ENCODE peak calls at places on chromosomes 2 and 18, in nine cellular contexts. M is sigmoid colon, K is ovary, I is natural killer cell, B is AG09309, L is choroid plexus epithelial cell, S is HFFc6, Z is astrocyte of the spinal cord, T is A549. A is an unnamed sample.

GRCh38 chr2:241489080-241489479 is 19.3 kb downstream of the STK25 start:
- DNase-seq in M (no peak), K (no peak), I (no peak), B (no peak), L (no peak), S (no peak), Z (no peak), T (no peak), A (no peak)

GRCh38 chr2:159982270-159982669 is 80.1 kb downstream of the PLA2R1 start:
- DNase-seq in M (peak), K (no peak), I (no peak), B (peak), L (peak), S (peak), Z (peak), T (peak), A (no peak)

GRCh38 chr2:79576431-79576830 is 63.6 kb downstream of the CTNNA2 start:
- DNase-seq in M (no peak), K (no peak), I (no peak), B (no peak), L (no peak), S (no peak), Z (no peak), T (no peak), A (no peak)

GRCh38 chr18:12838178-12838634 is 45.8 kb downstream of the PTPN2 start:
- DNase-seq in M (peak), K (peak), I (peak), B (peak), L (peak), S (peak), Z (peak), T (peak), A (no peak)

GRCh38 chr2:240595381-240596079 is 9.0 kb downstream of the CAPN10 start:
- DNase-seq in M (peak), K (peak), I (no peak), B (no peak), L (peak), S (no peak), Z (no peak), T (peak), A (no peak)

GRCh38 chr2:79487371-79487770 is 25.5 kb upstream of the CTNNA2 start:
- DNase-seq in M (no peak), K (no peak), I (no peak), B (no peak), L (no peak), S (no peak), Z (no peak), T (no peak), A (no peak)

GRCh38 chr2:224909885-224910517 is 132.3 kb downstream of the DOCK10 start:
- DNase-seq in M (peak), K (peak), I (no peak), B (peak), L (peak), S (peak), Z (peak), T (peak), A (no peak)

GRCh38 chr2:216023055-216023648 is 9.8 kb upstream of the MREG start:
- DNase-seq in M (no peak), K (no peak), I (no peak), B (no peak), L (peak), S (peak), Z (peak), T (peak), A (no peak)

GRCh38 chr2:213187833-213188532 is 36.6 kb upstream of the IKZF2 start:
- DNase-seq in M (no peak), K (no peak), I (no peak), B (no peak), L (peak), S (peak), Z (peak), T (peak), A (no peak)

DNA sequence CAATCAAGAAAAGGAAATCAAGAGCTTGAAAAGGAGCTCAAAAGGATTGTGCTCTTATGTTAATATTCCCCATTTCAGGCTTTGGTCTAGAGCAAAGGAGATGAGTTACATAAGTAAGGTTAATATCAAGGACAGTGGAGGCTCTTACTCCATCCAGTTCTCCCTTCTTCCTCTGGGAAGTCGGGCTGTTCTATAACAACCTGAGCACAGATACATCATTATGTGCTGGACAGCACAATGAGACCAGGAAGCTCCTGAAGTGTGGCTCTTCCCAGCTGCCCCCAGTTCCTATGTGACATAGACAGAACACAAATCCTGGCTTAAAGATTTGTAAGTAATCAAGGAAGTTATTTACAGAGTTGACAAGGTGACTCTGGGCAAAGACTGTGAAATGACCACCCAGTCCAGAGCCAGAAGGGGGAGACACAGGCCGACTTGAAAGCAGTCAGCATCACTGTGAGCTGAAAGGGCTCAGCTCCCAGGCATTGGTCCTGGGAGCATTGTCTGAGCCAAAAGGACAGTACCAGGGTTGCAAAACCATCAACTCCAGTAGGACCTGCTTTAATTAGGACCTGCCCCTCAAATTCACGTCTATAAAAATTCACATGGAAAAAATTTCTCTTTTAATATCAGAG is 917.6 kb upstream of the ACVR2A start:
- DNase-seq in M (peak), K (peak), I (no peak), B (no peak), L (peak), S (no peak), Z (peak), T (peak), A (no peak)
- TF ChIP-seq CTCF in M (peak), K (peak), I (no peak), B (peak), L (peak), S (no peak), Z (peak), T (no peak), A (no peak)

DNA sequence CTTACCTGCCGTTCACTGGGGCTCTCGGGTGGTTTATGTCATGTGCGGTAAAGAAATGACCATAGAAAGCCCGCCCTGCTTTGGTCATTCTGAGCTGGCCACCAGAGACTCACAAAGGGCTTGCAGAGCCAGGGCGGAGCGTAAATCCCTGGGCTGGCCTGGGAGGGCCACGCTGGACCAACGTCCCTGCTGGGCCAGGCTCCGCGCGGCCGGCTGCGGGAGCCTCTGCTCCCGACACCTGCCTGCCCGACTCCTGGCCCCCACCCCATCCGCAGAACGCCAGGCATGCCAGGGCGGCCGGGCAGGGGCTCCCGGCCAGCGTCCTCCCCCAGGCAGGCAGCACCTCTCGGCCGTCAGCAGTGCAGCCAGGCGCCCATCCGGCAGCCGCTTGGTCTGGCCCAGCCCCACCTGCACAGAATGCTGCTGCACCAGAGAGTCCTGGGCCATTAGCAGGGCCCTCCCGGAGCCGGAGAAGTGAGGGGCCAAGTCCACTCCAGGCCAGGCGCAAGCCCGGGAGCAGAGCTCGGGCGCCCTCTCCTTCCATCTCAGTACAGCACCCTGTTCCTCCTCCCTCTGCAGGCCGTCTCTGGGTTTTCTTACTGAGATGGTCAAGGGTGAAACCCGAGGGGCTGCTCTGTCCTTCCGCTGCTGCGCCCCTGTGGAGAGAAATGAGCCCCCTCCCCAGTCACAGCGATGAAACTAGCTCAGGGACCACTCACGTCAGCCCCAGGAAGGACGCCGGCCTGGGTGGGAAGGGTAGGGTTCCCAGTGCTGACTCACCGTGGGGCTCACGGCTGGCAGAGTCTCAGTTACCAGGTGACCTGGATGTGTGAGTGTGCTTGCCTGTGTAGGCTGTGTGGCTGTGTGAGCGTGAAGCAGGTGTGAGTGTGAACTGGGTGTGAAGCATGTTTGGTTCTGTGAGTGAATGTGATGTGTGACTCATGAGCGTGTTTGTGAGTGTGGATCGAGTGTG is 83.3 kb downstream of the PTGR3 start:
- DNase-seq in M (no peak), K (no peak), I (no peak), B (no peak), L (no peak), S (no peak), Z (no peak), T (no peak), A (no peak)
- TF ChIP-seq CTCF in M (no peak), K (no peak), I (no peak), B (peak), L (no peak), S (no peak), Z (no peak), T (no peak), A (no peak)

GRCh38 chr2:235165631-235166030 is 213.8 kb downstream of the SH3BP4 start:
- DNase-seq in M (no peak), K (no peak), I (no peak), B (no peak), L (peak), S (no peak), Z (no peak), T (no peak), A (no peak)

GRCh38 chr2:235171511-235172130 is 219.8 kb downstream of the SH3BP4 start:
- DNase-seq in M (no peak), K (no peak), I (no peak), B (peak), L (peak), S (peak), Z (peak), T (peak), A (no peak)

GRCh38 chr2:235168174-235168979 is 216.6 kb downstream of the SH3BP4 start:
- DNase-seq in M (no peak), K (no peak), I (no peak), B (no peak), L (no peak), S (no peak), Z (no peak), T (no peak), A (no peak)

GRCh38 chr2:235170016-235170415 is 218.2 kb downstream of the SH3BP4 start:
- DNase-seq in M (no peak), K (no peak), I (no peak), B (peak), L (peak), S (peak), Z (peak), T (peak), A (no peak)

DNA sequence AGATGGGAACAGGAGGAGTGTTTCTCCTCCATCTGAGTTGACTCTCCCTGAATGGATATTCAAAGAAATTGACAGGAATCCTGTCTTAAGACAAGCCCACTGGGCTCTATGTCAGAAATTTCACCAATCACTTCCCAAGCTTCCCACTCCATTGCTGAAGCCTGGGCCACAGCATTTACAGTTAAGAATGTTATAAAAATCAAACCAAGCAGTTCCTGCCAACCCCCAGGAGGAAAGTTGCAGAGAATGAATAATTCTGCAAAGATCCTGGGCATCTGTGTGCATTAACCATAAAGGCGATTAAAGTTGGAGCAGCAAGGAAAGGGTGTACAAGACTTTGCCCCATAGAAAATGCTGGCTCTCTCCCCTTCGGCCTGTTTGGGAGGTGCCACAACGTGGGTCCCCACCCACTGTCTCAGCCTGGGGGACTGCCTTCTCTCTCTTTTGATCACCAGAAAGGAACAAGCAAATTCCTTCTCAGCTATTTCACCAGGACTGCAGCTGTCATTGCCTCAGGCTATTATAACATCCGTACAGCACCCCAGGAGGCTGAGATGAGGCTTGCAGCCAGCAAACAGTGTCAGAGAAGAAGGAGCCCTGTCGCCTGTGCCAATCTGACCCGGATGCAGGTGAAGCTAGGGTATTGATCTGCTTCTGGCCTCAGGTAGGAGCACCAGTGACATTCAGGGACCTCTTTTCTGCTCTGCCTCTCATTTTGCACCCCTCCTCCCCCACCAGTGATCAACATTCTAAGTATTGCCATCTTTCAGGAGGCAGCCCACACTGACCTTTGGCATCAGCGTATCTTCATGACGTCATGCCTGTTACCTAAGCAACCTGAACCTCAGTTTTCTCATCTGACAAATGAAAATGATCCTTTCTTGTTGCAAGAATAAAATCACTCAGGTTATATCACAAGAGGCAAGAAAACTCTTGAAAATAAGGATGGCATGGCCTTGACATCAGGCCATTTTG is 219.0 kb downstream of the SH3BP4 start:
- DNase-seq in M (no peak), K (no peak), I (no peak), B (peak), L (peak), S (peak), Z (peak), T (peak), A (no peak)
- TF ChIP-seq CTCF in M (no peak), K (no peak), I (no peak), B (peak), L (peak), S (peak), Z (peak), T (peak), A (no peak)

GRCh38 chr2:190996338-190996946 is 17.5 kb downstream of the STAT1 start:
- DNase-seq in M (no peak), K (no peak), I (no peak), B (no peak), L (peak), S (peak), Z (no peak), T (peak), A (no peak)
- TF ChIP-seq CTCF in M (no peak), K (no peak), I (peak), B (peak), L (peak), S (peak), Z (peak), T (peak), A (peak)

DNA sequence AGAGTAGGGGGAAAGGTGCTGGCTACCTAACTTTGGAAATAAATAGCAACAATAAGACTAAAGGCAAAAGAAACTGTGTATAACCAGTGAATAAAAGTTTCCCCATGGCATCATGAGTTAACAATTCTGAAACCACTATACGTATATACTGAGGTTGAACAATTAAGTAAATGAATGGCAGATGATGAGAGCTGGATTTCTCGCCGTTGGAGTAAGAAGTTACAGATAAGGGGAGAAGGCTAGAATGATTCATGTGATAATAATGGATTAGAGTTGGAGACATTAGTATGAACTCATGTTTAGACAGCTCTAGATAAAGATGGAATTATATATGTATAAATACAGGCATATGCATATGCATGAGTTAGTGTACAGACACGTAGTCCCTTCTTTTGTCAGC is 152.7 kb downstream of the UBR3 start:
- DNase-seq in M (no peak), K (no peak), I (no peak), B (no peak), L (peak), S (no peak), Z (no peak), T (no peak), A (no peak)
- TF ChIP-seq CTCF in M (no peak), K (no peak), I (no peak), B (no peak), L (no peak), S (no peak), Z (no peak), T (no peak), A (no peak)

DNA sequence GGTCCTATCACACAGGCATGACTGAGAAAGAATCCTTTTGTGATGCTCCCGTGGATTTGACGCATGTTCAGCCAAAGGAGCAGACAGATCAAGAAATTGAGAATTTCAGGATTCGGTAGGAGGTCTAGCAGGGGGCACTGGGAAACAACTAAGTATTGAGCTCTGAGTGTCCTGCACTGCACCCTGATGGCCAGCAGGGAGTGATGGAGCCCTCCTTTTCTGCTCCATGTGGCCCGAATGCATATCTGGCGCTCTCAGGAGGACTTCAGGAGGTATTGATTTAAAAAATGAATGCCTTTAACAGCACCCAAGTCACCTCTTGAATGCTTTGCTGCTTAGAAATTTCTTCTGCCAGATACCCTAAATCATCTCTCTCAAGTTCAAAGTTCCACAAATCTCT is 58.0 kb downstream of the ZNF519 start:
- DNase-seq in M (no peak), K (no peak), I (no peak), B (no peak), L (no peak), S (no peak), Z (no peak), T (peak), A (no peak)
- TF ChIP-seq CTCF in M (no peak), K (no peak), I (no peak), B (peak), L (peak), S (peak), Z (peak), T (no peak), A (no peak)

DNA sequence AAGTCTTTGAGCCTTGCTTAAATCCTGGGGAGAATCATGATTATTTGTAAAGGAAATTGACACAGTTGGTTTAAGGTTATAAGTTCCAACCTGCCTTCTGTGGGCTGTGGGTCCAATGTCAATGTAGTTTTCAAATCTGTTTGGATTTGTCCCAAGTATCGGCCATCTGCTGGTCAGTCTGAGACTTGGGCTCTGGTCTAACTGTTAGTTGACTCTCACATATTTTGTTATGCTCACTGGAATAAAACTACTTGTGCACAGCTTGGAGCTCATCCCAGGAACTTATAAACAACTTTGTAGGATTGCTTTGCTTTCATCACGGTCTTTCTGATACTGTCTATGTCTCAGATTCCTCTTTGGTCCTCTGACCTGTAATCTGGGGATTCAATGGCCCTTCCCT is 1026.2 kb upstream of the ZEB2 start:
- DNase-seq in M (no peak), K (no peak), I (no peak), B (no peak), L (peak), S (peak), Z (peak), T (peak), A (no peak)
- TF ChIP-seq CTCF in M (no peak), K (no peak), I (no peak), B (peak), L (peak), S (peak), Z (peak), T (no peak), A (no peak)

GRCh38 chr2:54775710-54776109 is 52.2 kb downstream of the EML6 start:
- DNase-seq in M (no peak), K (no peak), I (no peak), B (no peak), L (peak), S (no peak), Z (no peak), T (peak), A (no peak)

GRCh38 chr2:54773233-54773632 is 49.8 kb downstream of the EML6 start:
- DNase-seq in M (no peak), K (no peak), I (no peak), B (no peak), L (no peak), S (no peak), Z (no peak), T (no peak), A (no peak)

GRCh38 chr2:54772531-54772930 is 49.1 kb downstream of the EML6 start:
- DNase-seq in M (no peak), K (no peak), I (no peak), B (no peak), L (peak), S (no peak), Z (no peak), T (no peak), A (no peak)

GRCh38 chr2:54772110-54772509 is 48.6 kb downstream of the EML6 start:
- DNase-seq in M (no peak), K (no peak), I (no peak), B (peak), L (peak), S (peak), Z (peak), T (no peak), A (no peak)

DNA sequence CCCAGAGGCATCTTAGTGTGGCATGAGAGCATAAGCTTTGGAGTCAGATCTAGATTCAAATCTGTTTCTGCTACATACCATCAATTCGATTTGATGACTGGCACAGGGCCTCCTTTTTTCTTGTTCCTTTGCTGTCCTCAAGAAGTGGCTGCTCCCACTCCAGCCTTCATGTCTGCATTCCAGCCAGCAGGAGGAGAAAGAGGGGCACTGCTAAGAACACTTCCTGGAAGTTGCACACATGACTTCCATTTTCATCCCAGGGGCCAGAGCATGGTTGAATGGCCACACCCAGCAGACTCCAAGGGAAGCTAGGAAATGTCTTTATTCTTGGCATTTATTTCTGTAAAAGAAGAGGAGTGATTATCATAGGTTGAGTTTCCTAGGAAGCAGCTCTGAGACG is 50.4 kb downstream of the EML6 start:
- DNase-seq in M (no peak), K (no peak), I (no peak), B (no peak), L (peak), S (no peak), Z (no peak), T (peak), A (no peak)
- TF ChIP-seq CTCF in M (no peak), K (no peak), I (no peak), B (peak), L (peak), S (peak), Z (peak), T (no peak), A (no peak)

A was measured in activated B cell treated with CpG ODN at 0.5 μM for 24 hours.